ENCODE peak calls at places on chromosomes 12 and 14, in four cellular contexts. G is effector memory CD4-positive, alpha-beta T cell; C is RWPE2; E is esophagus squamous epithelium. H is an unnamed sample. For H3K4me1, the result is how much of the 10 kb centered on the place peaks cover.

GRCh38 chr12:109737111-109737510 is 23.5 kb downstream of the FAM222A start:
- DNase-seq in G (no peak), C (peak), E (no peak), H (peak)

GRCh38 chr12:16198884-16199283 is 78.6 kb downstream of the SLC15A5 start:
- DNase-seq in G (no peak), C (no peak), E (no peak), H (no peak)

GRCh38 chr12:66716522-66716921 is 37.6 kb upstream of the GRIP1 start:
- DNase-seq in G (no peak), C (no peak), E (no peak), H (no peak)

GRCh38 chr14:99565383-99565782 is 38.6 kb downstream of the CCDC85C start:
- DNase-seq in G (no peak), C (no peak), E (no peak), H (no peak)

GRCh38 chr12:113591480-113591971 is 119.9 kb upstream of the LHX5 start:
- DNase-seq in G (no peak), C (no peak), E (no peak), H (no peak)

GRCh38 chr14:69010632-69011031 is 31.5 kb upstream of the ACTN1 start:
- DNase-seq in G (no peak), C (no peak), E (no peak), H (no peak)

GRCh38 chr14:65817011-65817410 is 404.5 kb downstream of the FUT8 start:
- DNase-seq in G (no peak), C (no peak), E (no peak), H (no peak)

GRCh38 chr14:76917158-76917596 is 91.0 kb downstream of the LRRC74A start:
- DNase-seq in G (no peak), C (no peak), E (no peak), H (no peak)

GRCh38 chr12:25550186-25550585 is 2.9 kb downstream of the LMNTD1 start:
- DNase-seq in G (no peak), C (no peak), E (no peak), H (no peak)

GRCh38 chr12:113853491-113853890 is 112.6 kb downstream of the RBM19 start:
- DNase-seq in G (no peak), C (no peak), E (no peak), H (no peak)

GRCh38 chr12:7853557-7853956 is 19.2 kb downstream of the SLC2A14 start:
- DNase-seq in G (no peak), C (no peak), E (no peak), H (no peak)

GRCh38 chr12:124904306-124905098 is 9.9 kb downstream of the UBC start:
- DNase-seq in G (no peak), C (peak), E (no peak), H (peak)

GRCh38 chr14:50601405-50601804 is 41.5 kb downstream of the ATL1 start:
- DNase-seq in G (no peak), C (no peak), E (no peak), H (no peak)

GRCh38 chr12:93978553-93978952 is 169.8 kb upstream of the PLXNC1 start:
- DNase-seq in G (no peak), C (no peak), E (no peak), H (peak)

GRCh38 chr12:42617622-42618021 is 28.1 kb upstream of the PRICKLE1 start:
- DNase-seq in G (no peak), C (no peak), E (no peak), H (no peak)

GRCh38 chr12:99914206-99914605 is 70.5 kb downstream of the ANKS1B start:
- DNase-seq in G (no peak), C (no peak), E (no peak), H (no peak)

GRCh38 chr12:53231859-53232640 is at the start of gene RARG:
- DNase-seq in G (peak), C (no peak), E (no peak), H (peak)

GRCh38 chr12:6996040-6996441 is 22.2 kb downstream of the LPCAT3 start:
- DNase-seq in G (no peak), C (no peak), E (no peak), H (no peak)

GRCh38 chr14:78997811-78998210 is 827.6 kb downstream of the NRXN3 start:
- DNase-seq in G (no peak), C (no peak), E (no peak), H (no peak)

GRCh38 chr14:73764881-73765280 is 50.7 kb upstream of the PNMA1 start:
- DNase-seq in G (no peak), C (no peak), E (no peak), H (no peak)

GRCh38 chr14:86815341-86815740 is 1177.6 kb downstream of the GALC start:
- DNase-seq in G (no peak), C (no peak), E (no peak), H (no peak)

GRCh38 chr14:88535149-88535548 is 19.7 kb downstream of the PTPN21 start:
- DNase-seq in G (no peak), C (no peak), E (no peak), H (no peak)

GRCh38 chr12:65879878-65880277 is 55.6 kb downstream of the HMGA2 start:
- DNase-seq in G (no peak), C (no peak), E (no peak), H (no peak)

GRCh38 chr12:132452596-132453350 is 37.2 kb upstream of the FBRSL1 start:
- DNase-seq in G (no peak), C (peak), E (no peak), H (no peak)

GRCh38 chr14:92586001-92586947 is 72.7 kb downstream of the RIN3 start:
- DNase-seq in G (peak), C (no peak), E (no peak), H (peak)

GRCh38 chr14:99241314-99242035 is 30.5 kb downstream of the BCL11B start:
- DNase-seq in G (no peak), C (no peak), E (no peak), H (no peak)

GRCh38 chr14:60648169-60648933 is 926 bp downstream of the SIX1 start:
- DNase-seq in G (no peak), C (peak), E (no peak), H (no peak)

GRCh38 chr14:23562822-23563472 is 4.6 kb downstream of the AP1G2 start:
- DNase-seq in G (peak), C (no peak), E (no peak), H (no peak)

GRCh38 chr12:8564656-8565055 is 24.0 kb upstream of the CLEC4E start:
- DNase-seq in G (no peak), C (no peak), E (no peak), H (no peak)

GRCh38 chr14:84579292-84579691 is 950.7 kb upstream of the FLRT2 start:
- DNase-seq in G (no peak), C (no peak), E (no peak), H (no peak)

GRCh38 chr12:55060470-55060869 is 40.7 kb downstream of the NEUROD4 start:
- DNase-seq in G (no peak), C (no peak), E (no peak), H (no peak)

GRCh38 chr14:103693514-103693913 is 21.7 kb downstream of the XRCC3 start:
- DNase-seq in G (no peak), C (peak), E (no peak), H (no peak)
- H3K4me1 ChIP-seq in G (under half), C (under half), E (under half), H (under half)

DNA sequence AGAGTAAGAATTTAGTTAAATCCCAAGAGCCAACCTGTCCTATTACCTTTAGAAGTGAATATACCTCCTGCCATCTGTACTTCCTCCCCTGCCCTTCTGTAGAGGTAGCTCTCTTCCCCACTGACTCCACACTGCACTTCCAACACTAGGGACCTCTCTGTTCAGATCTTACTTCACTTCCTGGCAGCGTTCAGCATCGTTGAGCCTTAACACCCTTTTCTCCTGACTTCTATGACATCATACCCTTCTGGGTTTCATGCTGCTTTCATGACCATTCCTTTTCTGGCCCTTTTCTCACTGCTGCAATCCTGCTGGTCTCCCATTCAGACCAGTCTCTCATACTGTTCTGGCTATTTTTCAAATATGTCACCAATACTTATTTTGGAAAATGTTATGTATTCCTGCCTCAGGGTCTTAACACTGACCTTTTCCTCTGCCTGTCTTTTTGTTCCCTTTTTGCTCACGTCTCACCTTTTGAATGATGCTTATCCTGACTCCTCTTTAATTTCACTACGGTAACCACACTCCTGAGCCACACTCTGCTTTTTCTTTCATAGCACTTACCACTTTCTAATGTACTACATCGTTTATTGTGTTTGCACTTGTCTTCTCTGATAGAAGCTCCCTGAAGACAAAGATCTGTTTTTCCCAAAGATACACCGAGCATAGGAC is 67.6 kb downstream of the PLEKHA5 start:
- DNase-seq in G (no peak), C (no peak), E (no peak), H (no peak)
- H3K4me1 ChIP-seq in G (under half), C (under half), E (under half), H (under half)

DNA sequence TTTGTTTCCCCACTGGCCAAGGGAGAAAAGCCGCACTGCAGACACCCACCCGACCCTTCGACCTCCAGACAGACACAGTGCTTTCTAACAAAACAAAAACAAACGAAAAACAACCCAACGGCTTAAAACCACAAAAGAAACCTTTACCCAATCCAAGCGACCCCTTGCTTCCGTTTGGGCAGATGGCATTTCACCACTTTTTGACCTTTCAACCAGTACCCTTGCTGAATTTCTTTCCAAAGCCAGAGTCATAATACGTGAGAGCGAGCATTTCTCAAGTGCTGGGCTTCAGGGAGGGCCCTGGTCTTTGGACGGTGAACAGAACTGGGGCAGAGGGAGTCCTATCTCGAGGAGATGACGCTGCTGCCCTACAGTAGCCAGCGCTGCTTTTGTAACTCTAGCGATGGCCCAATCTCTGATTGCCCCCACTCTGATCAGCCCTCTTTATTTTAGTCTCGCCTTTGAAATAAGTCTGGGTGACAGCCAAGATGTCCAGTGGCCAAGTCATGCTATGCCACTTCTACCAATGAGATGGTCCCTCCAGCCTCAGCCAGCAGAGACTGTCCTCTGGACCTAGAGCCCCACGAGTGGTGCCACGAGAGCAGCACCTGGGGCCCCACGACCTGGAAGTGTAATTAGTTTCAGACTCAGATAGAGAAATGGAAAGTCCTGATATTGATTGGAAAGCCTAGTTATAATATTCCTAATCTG is 21.9 kb upstream of the ADIPOR2 start:
- DNase-seq in G (no peak), C (no peak), E (no peak), H (no peak)
- H3K4me1 ChIP-seq in G (under half), C (under half), E (under half), H (under half)

GRCh38 chr14:39102969-39103957 is at the start of gene SEC23A:
- DNase-seq in G (peak), C (peak), E (peak), H (peak)
- H3K4me1 ChIP-seq in G (under half), C (under half), E (under half), H (under half)

GRCh38 chr14:22339277-22339676 is 249.7 kb downstream of the DAD1 start:
- DNase-seq in G (no peak), C (no peak), E (no peak), H (no peak)
- H3K4me1 ChIP-seq in G (under half), C (under half), E (under half), H (under half)

GRCh38 chr12:57222286-57223190 is 5.9 kb downstream of the NXPH4 start:
- DNase-seq in G (no peak), C (no peak), E (no peak), H (no peak)
- H3K4me1 ChIP-seq in G (under half), C (under half), E (under half), H (under half)

DNA sequence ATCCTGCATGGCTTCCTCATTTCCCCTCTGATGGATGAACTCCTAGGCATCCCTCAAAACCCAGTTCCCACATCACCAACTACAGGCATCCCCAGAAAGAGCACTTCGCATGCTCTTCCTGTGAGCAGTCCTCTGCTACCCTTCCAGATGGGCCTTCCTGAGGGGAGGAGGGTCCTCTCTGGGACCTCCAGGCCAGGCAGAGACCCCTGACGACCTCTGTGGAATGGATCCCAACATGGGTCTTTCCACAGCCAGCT is 1.9 kb downstream of the AKT1 start:
- DNase-seq in G (no peak), C (no peak), E (no peak), H (no peak)
- H3K4me1 ChIP-seq in G (under half), C (under half), E (under half), H (under half)

H was measured in ascending aorta.